ENCODE peak calls at places on chromosome 13, in ten cellular contexts. One of them, this sample, is unnamed.
A peak's percentile ranks its signal among the peaks of the same experiment; 100 is the strongest.

GRCh38 chr13:111658150-111659100 is 338.0 kb downstream of the TEX29 start:
- DNase-seq in AG09319: no peak
- DNase-seq in GM10248: no peak
- DNase-seq in HEK293T: no peak
- DNase-seq in NCI-H1930: peak; percentile 92
- DNase-seq in suprapubic skin: peak; percentile 62
- DNase-seq in breast epithelium: no peak
- DNase-seq in transverse colon: no peak
- DNase-seq in activated naive CD8-positive, alpha-beta T cell treated with anti-CD3 and anti-CD28 coated beads, Interleukin-2, amount 50 U/mL, for 24 hours: no peak
- DNase-seq in nucleus accumbens: peak; percentile 54
- DNase-seq in this sample: no peak

GRCh38 chr13:112722433-112723250 is 32.8 kb downstream of the ATP11A start:
- DNase-seq in AG09319: no peak
- DNase-seq in GM10248: no peak
- DNase-seq in HEK293T: no peak
- DNase-seq in NCI-H1930: no peak
- DNase-seq in suprapubic skin: no peak
- DNase-seq in breast epithelium: no peak
- DNase-seq in transverse colon: no peak
- DNase-seq in activated naive CD8-positive, alpha-beta T cell treated with anti-CD3 and anti-CD28 coated beads, Interleukin-2, amount 50 U/mL, for 24 hours: no peak
- DNase-seq in nucleus accumbens: no peak
- DNase-seq in this sample: peak; percentile 62

GRCh38 chr13:58300974-58301681 is 669.6 kb downstream of the PCDH17 start:
- DNase-seq in AG09319: no peak
- DNase-seq in GM10248: no peak
- DNase-seq in HEK293T: no peak
- DNase-seq in NCI-H1930: no peak
- DNase-seq in suprapubic skin: no peak
- DNase-seq in breast epithelium: no peak
- DNase-seq in transverse colon: no peak
- DNase-seq in activated naive CD8-positive, alpha-beta T cell treated with anti-CD3 and anti-CD28 coated beads, Interleukin-2, amount 50 U/mL, for 24 hours: no peak
- DNase-seq in nucleus accumbens: no peak
- DNase-seq in this sample: no peak

GRCh38 chr13:96020941-96021340 is 32.3 kb downstream of the UGGT2 start:
- DNase-seq in AG09319: no peak
- DNase-seq in GM10248: no peak
- DNase-seq in HEK293T: no peak
- DNase-seq in NCI-H1930: no peak
- DNase-seq in suprapubic skin: no peak
- DNase-seq in breast epithelium: no peak
- DNase-seq in transverse colon: no peak
- DNase-seq in activated naive CD8-positive, alpha-beta T cell treated with anti-CD3 and anti-CD28 coated beads, Interleukin-2, amount 50 U/mL, for 24 hours: no peak
- DNase-seq in nucleus accumbens: no peak
- DNase-seq in this sample: no peak

GRCh38 chr13:75530536-75530935 is 7.1 kb downstream of the COMMD6 start:
- DNase-seq in AG09319: no peak
- DNase-seq in GM10248: no peak
- DNase-seq in HEK293T: no peak
- DNase-seq in NCI-H1930: no peak
- DNase-seq in suprapubic skin: no peak
- DNase-seq in breast epithelium: no peak
- DNase-seq in transverse colon: no peak
- DNase-seq in activated naive CD8-positive, alpha-beta T cell treated with anti-CD3 and anti-CD28 coated beads, Interleukin-2, amount 50 U/mL, for 24 hours: no peak
- DNase-seq in nucleus accumbens: no peak
- DNase-seq in this sample: no peak

GRCh38 chr13:25281937-25282332 is 5.4 kb downstream of the MTMR6 start:
- DNase-seq in AG09319: no peak
- DNase-seq in GM10248: peak; percentile 24
- DNase-seq in HEK293T: no peak
- DNase-seq in NCI-H1930: no peak
- DNase-seq in suprapubic skin: no peak
- DNase-seq in breast epithelium: no peak
- DNase-seq in transverse colon: no peak
- DNase-seq in activated naive CD8-positive, alpha-beta T cell treated with anti-CD3 and anti-CD28 coated beads, Interleukin-2, amount 50 U/mL, for 24 hours: peak; percentile 40
- DNase-seq in nucleus accumbens: no peak
- DNase-seq in this sample: no peak

GRCh38 chr13:59531571-59532091 is 632.1 kb downstream of the DIAPH3 start:
- DNase-seq in AG09319: peak; percentile 44
- DNase-seq in GM10248: no peak
- DNase-seq in HEK293T: peak; percentile 28
- DNase-seq in NCI-H1930: no peak
- DNase-seq in suprapubic skin: no peak
- DNase-seq in breast epithelium: peak; percentile 31
- DNase-seq in transverse colon: peak; percentile 40
- DNase-seq in activated naive CD8-positive, alpha-beta T cell treated with anti-CD3 and anti-CD28 coated beads, Interleukin-2, amount 50 U/mL, for 24 hours: no peak
- DNase-seq in nucleus accumbens: peak; percentile 17
- DNase-seq in this sample: peak; percentile 21

GRCh38 chr13:36801035-36801434 is 18.0 kb upstream of the RFXAP start:
- DNase-seq in AG09319: no peak
- DNase-seq in GM10248: no peak
- DNase-seq in HEK293T: no peak
- DNase-seq in NCI-H1930: no peak
- DNase-seq in suprapubic skin: no peak
- DNase-seq in breast epithelium: no peak
- DNase-seq in transverse colon: no peak
- DNase-seq in activated naive CD8-positive, alpha-beta T cell treated with anti-CD3 and anti-CD28 coated beads, Interleukin-2, amount 50 U/mL, for 24 hours: no peak
- DNase-seq in nucleus accumbens: no peak
- DNase-seq in this sample: no peak

GRCh38 chr13:49343731-49344130 is 96.0 kb downstream of the CDADC1 start:
- DNase-seq in AG09319: no peak
- DNase-seq in GM10248: no peak
- DNase-seq in HEK293T: no peak
- DNase-seq in NCI-H1930: no peak
- DNase-seq in suprapubic skin: no peak
- DNase-seq in breast epithelium: no peak
- DNase-seq in transverse colon: no peak
- DNase-seq in activated naive CD8-positive, alpha-beta T cell treated with anti-CD3 and anti-CD28 coated beads, Interleukin-2, amount 50 U/mL, for 24 hours: no peak
- DNase-seq in nucleus accumbens: no peak
- DNase-seq in this sample: no peak

GRCh38 chr13:52091473-52091872 is 37.4 kb downstream of the NEK5 start:
- DNase-seq in AG09319: no peak
- DNase-seq in GM10248: no peak
- DNase-seq in HEK293T: no peak
- DNase-seq in NCI-H1930: no peak
- DNase-seq in suprapubic skin: no peak
- DNase-seq in breast epithelium: no peak
- DNase-seq in transverse colon: no peak
- DNase-seq in activated naive CD8-positive, alpha-beta T cell treated with anti-CD3 and anti-CD28 coated beads, Interleukin-2, amount 50 U/mL, for 24 hours: no peak
- DNase-seq in nucleus accumbens: no peak
- DNase-seq in this sample: no peak

GRCh38 chr13:48401480-48401879 is 11.4 kb downstream of the LPAR6 start:
- DNase-seq in AG09319: no peak
- DNase-seq in GM10248: no peak
- DNase-seq in HEK293T: no peak
- DNase-seq in NCI-H1930: no peak
- DNase-seq in suprapubic skin: no peak
- DNase-seq in breast epithelium: no peak
- DNase-seq in transverse colon: no peak
- DNase-seq in activated naive CD8-positive, alpha-beta T cell treated with anti-CD3 and anti-CD28 coated beads, Interleukin-2, amount 50 U/mL, for 24 hours: no peak
- DNase-seq in nucleus accumbens: no peak
- DNase-seq in this sample: no peak

GRCh38 chr13:35768126-35768525 is 291.6 kb upstream of the MAB21L1 start:
- DNase-seq in AG09319: no peak
- DNase-seq in GM10248: no peak
- DNase-seq in HEK293T: no peak
- DNase-seq in NCI-H1930: no peak
- DNase-seq in suprapubic skin: no peak
- DNase-seq in breast epithelium: no peak
- DNase-seq in transverse colon: no peak
- DNase-seq in activated naive CD8-positive, alpha-beta T cell treated with anti-CD3 and anti-CD28 coated beads, Interleukin-2, amount 50 U/mL, for 24 hours: no peak
- DNase-seq in nucleus accumbens: no peak
- DNase-seq in this sample: no peak

GRCh38 chr13:101019126-101019525 is 344.5 kb upstream of the TMTC4 start:
- DNase-seq in AG09319: no peak
- DNase-seq in GM10248: no peak
- DNase-seq in HEK293T: no peak
- DNase-seq in NCI-H1930: no peak
- DNase-seq in suprapubic skin: no peak
- DNase-seq in breast epithelium: no peak
- DNase-seq in transverse colon: no peak
- DNase-seq in activated naive CD8-positive, alpha-beta T cell treated with anti-CD3 and anti-CD28 coated beads, Interleukin-2, amount 50 U/mL, for 24 hours: no peak
- DNase-seq in nucleus accumbens: no peak
- DNase-seq in this sample: no peak

GRCh38 chr13:40697711-40698110 is 31.3 kb upstream of the FOXO1 start:
- DNase-seq in AG09319: no peak
- DNase-seq in GM10248: no peak
- DNase-seq in HEK293T: no peak
- DNase-seq in NCI-H1930: no peak
- DNase-seq in suprapubic skin: no peak
- DNase-seq in breast epithelium: no peak
- DNase-seq in transverse colon: peak; percentile 14
- DNase-seq in activated naive CD8-positive, alpha-beta T cell treated with anti-CD3 and anti-CD28 coated beads, Interleukin-2, amount 50 U/mL, for 24 hours: no peak
- DNase-seq in nucleus accumbens: no peak
- DNase-seq in this sample: no peak

This sample was measured in Calu3.